ENCODE peak calls at places on chromosomes 4 and X, in six cellular contexts. One of them, this sample, is unnamed.

GRCh38 chr4:88697113-88697512 is 516 bp downstream of the NAP1L5 start:
- DNase-seq in left ventricle myocardium inferior: no peak
- DNase-seq in esophagus muscularis mucosa: no peak
- DNase-seq in lower lobe of right lung: no peak
- DNase-seq in uterus: peak
- DNase-seq in ascending aorta: no peak
- DNase-seq in this sample: no peak

GRCh38 chrX:77119706-77120105 is 327.5 kb upstream of the FGF16 start:
- DNase-seq in left ventricle myocardium inferior: no peak
- DNase-seq in esophagus muscularis mucosa: no peak
- DNase-seq in lower lobe of right lung: no peak
- DNase-seq in uterus: no peak
- DNase-seq in ascending aorta: no peak
- DNase-seq in this sample: no peak

GRCh38 chr4:55503164-55503563 is 43.5 kb downstream of the CLOCK start:
- DNase-seq in left ventricle myocardium inferior: no peak
- DNase-seq in esophagus muscularis mucosa: no peak
- DNase-seq in lower lobe of right lung: no peak
- DNase-seq in uterus: no peak
- DNase-seq in ascending aorta: no peak
- DNase-seq in this sample: peak

GRCh38 chr4:150212927-150213326 is 134.7 kb downstream of the DCLK2 start:
- DNase-seq in left ventricle myocardium inferior: no peak
- DNase-seq in esophagus muscularis mucosa: no peak
- DNase-seq in lower lobe of right lung: no peak
- DNase-seq in uterus: no peak
- DNase-seq in ascending aorta: no peak
- DNase-seq in this sample: peak

GRCh38 chr4:24646777-24647460 is 62.6 kb upstream of the DHX15 start:
- DNase-seq in left ventricle myocardium inferior: no peak
- DNase-seq in esophagus muscularis mucosa: no peak
- DNase-seq in lower lobe of right lung: no peak
- DNase-seq in uterus: no peak
- DNase-seq in ascending aorta: no peak
- DNase-seq in this sample: no peak

GRCh38 chrX:152632445-152633097 is 5.1 kb upstream of the GABRQ start:
- DNase-seq in left ventricle myocardium inferior: peak
- DNase-seq in esophagus muscularis mucosa: peak
- DNase-seq in lower lobe of right lung: no peak
- DNase-seq in uterus: peak
- DNase-seq in ascending aorta: no peak
- DNase-seq in this sample: no peak

GRCh38 chr4:55758081-55758480 is 61.5 kb upstream of the EXOC1L start:
- DNase-seq in left ventricle myocardium inferior: no peak
- DNase-seq in esophagus muscularis mucosa: no peak
- DNase-seq in lower lobe of right lung: no peak
- DNase-seq in uterus: no peak
- DNase-seq in ascending aorta: no peak
- DNase-seq in this sample: no peak

GRCh38 chr4:8920969-8921368 is 49.3 kb upstream of the HMX1 start:
- DNase-seq in left ventricle myocardium inferior: no peak
- DNase-seq in esophagus muscularis mucosa: peak
- DNase-seq in lower lobe of right lung: no peak
- DNase-seq in uterus: no peak
- DNase-seq in ascending aorta: no peak
- DNase-seq in this sample: no peak

GRCh38 chr4:17030543-17030942 is 132.1 kb upstream of the LDB2 start:
- DNase-seq in left ventricle myocardium inferior: no peak
- DNase-seq in esophagus muscularis mucosa: peak
- DNase-seq in lower lobe of right lung: no peak
- DNase-seq in uterus: peak
- DNase-seq in ascending aorta: no peak
- DNase-seq in this sample: peak

GRCh38 chrX:96710031-96710430 is 25.4 kb downstream of the DIAPH2 start:
- DNase-seq in left ventricle myocardium inferior: no peak
- DNase-seq in esophagus muscularis mucosa: no peak
- DNase-seq in lower lobe of right lung: no peak
- DNase-seq in uterus: no peak
- DNase-seq in ascending aorta: no peak
- DNase-seq in this sample: no peak

GRCh38 chr4:88159137-88159725 is 792 bp upstream of the ABCG2 start:
- DNase-seq in left ventricle myocardium inferior: no peak
- DNase-seq in esophagus muscularis mucosa: no peak
- DNase-seq in lower lobe of right lung: peak
- DNase-seq in uterus: no peak
- DNase-seq in ascending aorta: no peak
- DNase-seq in this sample: no peak

GRCh38 chrX:111088628-111089027 is 7.4 kb upstream of the PAK3 start:
- DNase-seq in left ventricle myocardium inferior: no peak
- DNase-seq in esophagus muscularis mucosa: no peak
- DNase-seq in lower lobe of right lung: no peak
- DNase-seq in uterus: no peak
- DNase-seq in ascending aorta: no peak
- DNase-seq in this sample: no peak

DNA sequence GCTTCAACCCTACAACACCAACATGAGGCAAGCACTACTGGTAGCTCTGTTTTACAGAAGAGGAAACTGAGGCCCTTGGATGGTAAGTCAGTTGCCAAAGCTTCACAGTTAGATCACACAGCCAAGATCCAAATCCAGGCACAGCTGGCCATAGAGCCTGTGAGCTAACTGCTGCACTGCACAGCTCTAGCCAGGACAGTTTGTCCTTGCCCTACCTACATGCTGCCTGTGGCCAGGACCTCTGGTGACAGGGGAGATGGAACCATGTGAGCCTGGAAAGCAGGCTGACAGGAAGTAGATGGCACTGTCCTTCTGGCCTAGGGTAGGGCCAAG is 257.8 kb downstream of the FBXW7 start:
- DNase-seq in left ventricle myocardium inferior: no peak
- DNase-seq in esophagus muscularis mucosa: no peak
- DNase-seq in lower lobe of right lung: no peak
- DNase-seq in uterus: no peak
- DNase-seq in ascending aorta: no peak
- DNase-seq in this sample: no peak
- H3K27ac ChIP-seq in left ventricle myocardium inferior: no peak
- H3K27ac ChIP-seq in esophagus muscularis mucosa: no peak
- H3K27ac ChIP-seq in lower lobe of right lung: no peak
- H3K27ac ChIP-seq in uterus: no peak
- H3K27ac ChIP-seq in ascending aorta: no peak
- H3K27ac ChIP-seq in this sample: no peak

GRCh38 chr4:2009651-2010233 is 968 bp upstream of the NELFA start:
- DNase-seq in left ventricle myocardium inferior: no peak
- DNase-seq in esophagus muscularis mucosa: peak
- DNase-seq in lower lobe of right lung: peak
- DNase-seq in uterus: no peak
- DNase-seq in ascending aorta: no peak
- DNase-seq in this sample: no peak
- H3K27ac ChIP-seq in left ventricle myocardium inferior: peak
- H3K27ac ChIP-seq in esophagus muscularis mucosa: peak
- H3K27ac ChIP-seq in lower lobe of right lung: peak
- H3K27ac ChIP-seq in uterus: peak
- H3K27ac ChIP-seq in ascending aorta: peak
- H3K27ac ChIP-seq in this sample: peak

GRCh38 chr4:122827899-122828601 is 1.4 kb downstream of the FGF2 start:
- DNase-seq in left ventricle myocardium inferior: no peak
- DNase-seq in esophagus muscularis mucosa: no peak
- DNase-seq in lower lobe of right lung: no peak
- DNase-seq in uterus: peak
- DNase-seq in ascending aorta: no peak
- DNase-seq in this sample: no peak

GRCh38 chr4:122824616-122825015 is 2.0 kb upstream of the FGF2 start:
- DNase-seq in left ventricle myocardium inferior: no peak
- DNase-seq in esophagus muscularis mucosa: no peak
- DNase-seq in lower lobe of right lung: no peak
- DNase-seq in uterus: no peak
- DNase-seq in ascending aorta: no peak
- DNase-seq in this sample: no peak

GRCh38 chr4:122826596-122827257 is at the start of gene FGF2:
- DNase-seq in left ventricle myocardium inferior: peak
- DNase-seq in esophagus muscularis mucosa: no peak
- DNase-seq in lower lobe of right lung: peak
- DNase-seq in uterus: peak
- DNase-seq in ascending aorta: peak
- DNase-seq in this sample: no peak

GRCh38 chr4:122826000-122826595 is 533 bp upstream of the FGF2 start:
- DNase-seq in left ventricle myocardium inferior: no peak
- DNase-seq in esophagus muscularis mucosa: no peak
- DNase-seq in lower lobe of right lung: no peak
- DNase-seq in uterus: no peak
- DNase-seq in ascending aorta: no peak
- DNase-seq in this sample: no peak

DNA sequence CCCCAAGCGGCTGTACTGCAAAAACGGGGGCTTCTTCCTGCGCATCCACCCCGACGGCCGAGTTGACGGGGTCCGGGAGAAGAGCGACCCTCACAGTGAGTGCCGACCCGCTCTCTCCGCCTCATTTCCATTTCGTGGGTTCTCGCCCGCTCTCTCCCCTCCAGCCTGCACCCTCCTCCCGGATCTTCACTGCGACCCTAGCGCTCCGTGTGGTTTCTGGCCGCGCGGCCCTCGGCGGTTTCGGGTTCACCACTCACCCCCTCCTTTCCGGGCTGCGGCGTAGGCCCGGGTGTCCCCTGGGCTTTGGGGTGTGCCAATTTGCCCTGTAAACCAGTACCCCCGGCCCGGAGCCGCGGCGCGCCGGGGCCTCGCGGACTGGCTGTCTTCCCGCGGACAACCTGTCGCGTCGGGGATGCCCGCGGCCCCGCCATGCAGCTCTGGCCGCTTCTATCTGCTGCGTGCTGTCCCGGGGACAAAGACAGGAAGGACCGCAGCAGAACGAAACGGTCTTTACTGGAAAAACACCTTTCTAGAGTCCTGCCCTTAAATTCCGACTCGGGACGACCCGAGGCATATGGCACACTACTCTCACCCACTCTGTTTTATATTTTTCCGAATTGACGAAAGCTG is 742 bp downstream of the FGF2 start:
- DNase-seq in left ventricle myocardium inferior: peak
- DNase-seq in esophagus muscularis mucosa: no peak
- DNase-seq in lower lobe of right lung: no peak
- DNase-seq in uterus: peak
- DNase-seq in ascending aorta: no peak
- DNase-seq in this sample: no peak
- H3K27ac ChIP-seq in left ventricle myocardium inferior: peak
- H3K27ac ChIP-seq in esophagus muscularis mucosa: peak
- H3K27ac ChIP-seq in lower lobe of right lung: peak
- H3K27ac ChIP-seq in uterus: peak
- H3K27ac ChIP-seq in ascending aorta: peak
- H3K27ac ChIP-seq in this sample: peak

DNA sequence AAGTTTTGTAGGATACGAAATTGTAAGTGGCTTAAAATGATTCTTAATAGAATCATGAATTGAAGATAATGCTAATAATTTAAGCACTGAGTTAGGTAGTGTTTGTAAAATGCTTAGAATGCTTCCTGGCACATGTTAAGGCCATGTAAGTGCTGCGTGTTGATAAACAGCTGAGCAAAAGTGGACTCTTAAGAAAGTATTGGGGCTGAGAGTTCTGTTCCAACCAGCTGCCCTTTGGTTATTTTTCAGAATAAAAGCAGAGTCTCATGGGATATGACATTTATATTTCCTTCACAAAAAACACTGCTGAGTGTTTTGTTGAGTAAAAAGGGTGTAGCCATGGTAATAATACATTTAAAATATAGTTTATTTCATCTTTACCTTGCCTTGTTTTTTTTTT is 42.5 kb downstream of the HTT start:
- DNase-seq in left ventricle myocardium inferior: no peak
- DNase-seq in esophagus muscularis mucosa: no peak
- DNase-seq in lower lobe of right lung: no peak
- DNase-seq in uterus: no peak
- DNase-seq in ascending aorta: no peak
- DNase-seq in this sample: no peak
- H3K27ac ChIP-seq in left ventricle myocardium inferior: peak
- H3K27ac ChIP-seq in esophagus muscularis mucosa: peak
- H3K27ac ChIP-seq in lower lobe of right lung: no peak
- H3K27ac ChIP-seq in uterus: no peak
- H3K27ac ChIP-seq in ascending aorta: no peak
- H3K27ac ChIP-seq in this sample: no peak

DNA sequence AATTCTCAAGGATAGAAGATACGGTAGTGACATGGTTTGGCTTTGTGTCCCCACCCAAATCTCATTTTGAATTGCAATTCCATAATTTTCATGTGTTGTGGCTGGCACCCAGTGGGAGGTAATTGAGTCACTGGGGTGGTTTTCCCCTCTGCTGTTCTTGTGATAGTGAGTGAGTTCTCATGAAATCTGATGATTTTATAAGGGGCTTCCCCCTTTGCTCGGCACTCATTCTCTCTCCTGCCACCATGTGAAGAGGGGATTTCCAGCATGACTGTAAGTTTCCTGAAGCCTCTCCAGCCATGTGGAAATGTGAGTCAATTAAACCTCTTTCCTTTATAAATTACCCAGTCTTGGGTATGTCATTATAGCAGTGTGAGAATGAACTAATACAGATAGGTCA is 8.5 kb upstream of the SPANXN4 start:
- DNase-seq in left ventricle myocardium inferior: no peak
- DNase-seq in esophagus muscularis mucosa: no peak
- DNase-seq in lower lobe of right lung: no peak
- DNase-seq in uterus: no peak
- DNase-seq in ascending aorta: no peak
- DNase-seq in this sample: no peak
- H3K27ac ChIP-seq in left ventricle myocardium inferior: no peak
- H3K27ac ChIP-seq in esophagus muscularis mucosa: no peak
- H3K27ac ChIP-seq in lower lobe of right lung: no peak
- H3K27ac ChIP-seq in uterus: no peak
- H3K27ac ChIP-seq in ascending aorta: no peak
- H3K27ac ChIP-seq in this sample: no peak

GRCh38 chr4:136558940-136559494 is 973.3 kb downstream of the PCDH18 start:
- DNase-seq in left ventricle myocardium inferior: no peak
- DNase-seq in esophagus muscularis mucosa: no peak
- DNase-seq in lower lobe of right lung: no peak
- DNase-seq in uterus: no peak
- DNase-seq in ascending aorta: no peak
- DNase-seq in this sample: no peak
- H3K27ac ChIP-seq in left ventricle myocardium inferior: no peak
- H3K27ac ChIP-seq in esophagus muscularis mucosa: no peak
- H3K27ac ChIP-seq in lower lobe of right lung: no peak
- H3K27ac ChIP-seq in uterus: no peak
- H3K27ac ChIP-seq in ascending aorta: no peak
- H3K27ac ChIP-seq in this sample: no peak

DNA sequence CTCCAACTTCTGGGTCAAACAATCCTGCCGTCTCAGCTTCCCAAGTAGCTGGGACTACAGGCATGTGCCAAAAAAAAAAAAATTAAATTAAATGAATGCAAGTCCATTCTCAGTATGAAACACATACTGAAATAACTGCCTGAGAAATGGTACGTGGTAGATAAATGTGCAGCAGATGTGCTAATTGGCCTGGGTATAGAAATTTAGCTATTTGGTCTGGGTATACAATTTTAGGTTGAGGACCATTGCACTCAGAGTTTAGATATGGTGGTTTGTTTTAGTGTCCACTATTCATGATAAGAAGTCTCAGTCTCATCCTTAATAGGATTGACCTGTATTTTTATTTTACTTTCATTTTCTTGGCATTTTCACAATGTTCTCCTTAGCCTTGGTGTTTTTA is 9.2 kb downstream of the GYG2 start:
- DNase-seq in left ventricle myocardium inferior: no peak
- DNase-seq in esophagus muscularis mucosa: no peak
- DNase-seq in lower lobe of right lung: no peak
- DNase-seq in uterus: no peak
- DNase-seq in ascending aorta: no peak
- DNase-seq in this sample: no peak
- H3K27ac ChIP-seq in left ventricle myocardium inferior: no peak
- H3K27ac ChIP-seq in esophagus muscularis mucosa: no peak
- H3K27ac ChIP-seq in lower lobe of right lung: no peak
- H3K27ac ChIP-seq in uterus: no peak
- H3K27ac ChIP-seq in ascending aorta: no peak
- H3K27ac ChIP-seq in this sample: no peak